ENCODE peak calls at places on chromosomes 3 and 15, in ten cellular contexts. X is choroid plexus epithelial cell; M is type B pancreatic cell; T is RCC 7860; E is Kasumi-1; Z is B cell; J is mammary epithelial cell; F is stimulated activated CD4-positive, alpha-beta T cell treated with anti-CD3 and anti-CD28 coated beads, Interleukin-1b, Interleukin-23, amount 100 ng/mL, for 24 hours; S is omental fat pad; W is heart left ventricle. P is an unnamed sample.

GRCh38 chr15:28993720-28994053 is 107.9 kb downstream of the APBA2 start:
- DNase-seq in T (no peak), E (no peak), Z (no peak), J (no peak), F (no peak), M (no peak), X (no peak), W (no peak), S (no peak), P (no peak)

GRCh38 chr3:141952611-141953010 is 76.2 kb downstream of the ATP1B3 start:
- DNase-seq in F (no peak), M (no peak), S (no peak), E (no peak), W (no peak), X (no peak), J (no peak), T (no peak), Z (no peak), P (no peak)

GRCh38 chr3:57164606-57165573 is at the start of gene IL17RD:
- DNase-seq in F (peak), J (peak), X (peak), T (peak), E (peak), Z (peak), M (peak), S (peak), W (peak), P (peak)

GRCh38 chr3:195080125-195080524 is 190.8 kb downstream of the XXYLT1 start:
- DNase-seq in X (no peak), J (no peak), Z (peak), E (no peak), M (no peak), W (no peak), S (no peak), F (no peak), T (no peak), P (no peak)

GRCh38 chr3:10470666-10471336 is 34.6 kb downstream of the ATP2B2 start:
- DNase-seq in S (no peak), F (no peak), X (peak), J (no peak), M (no peak), Z (no peak), W (no peak), T (no peak), E (no peak), P (no peak)

GRCh38 chr3:158808697-158809096 is 6.8 kb downstream of the MFSD1 start:
- DNase-seq in T (peak), S (no peak), X (peak), F (no peak), Z (no peak), E (peak), M (no peak), J (peak), W (no peak), P (peak)

GRCh38 chr15:71302861-71303410 is 187.7 kb downstream of the THSD4 start:
- DNase-seq in W (no peak), F (no peak), J (no peak), T (no peak), E (no peak), M (no peak), Z (no peak), S (no peak), X (no peak), P (peak)

GRCh38 chr15:38226867-38227266 is 25.8 kb upstream of the SPRED1 start:
- DNase-seq in S (no peak), F (no peak), T (peak), Z (no peak), W (peak), M (no peak), E (no peak), J (peak), X (peak), P (peak)

GRCh38 chr3:43191116-43191515 is 85.2 kb upstream of the POMGNT2 start:
- DNase-seq in X (peak), W (no peak), S (no peak), T (no peak), Z (no peak), F (no peak), J (no peak), E (no peak), M (no peak), P (no peak)

GRCh38 chr3:49279376-49279775 is 2.3 kb upstream of the C3orf62 start:
- DNase-seq in E (no peak), F (no peak), W (no peak), T (no peak), S (no peak), Z (no peak), J (peak), X (no peak), M (no peak), P (no peak)

GRCh38 chr3:47901280-47901833 is 98.4 kb downstream of the DHX30 start:
- DNase-seq in X (peak), M (no peak), W (no peak), J (no peak), S (no peak), E (no peak), T (no peak), F (no peak), Z (no peak), P (no peak)

GRCh38 chr15:98713585-98714001 is 65.3 kb downstream of the IGF1R start:
- DNase-seq in S (no peak), J (peak), W (no peak), T (no peak), M (no peak), X (no peak), F (no peak), Z (peak), E (no peak), P (no peak)

GRCh38 chr15:87167706-87168105 is 1088.0 kb downstream of the AGBL1 start:
- DNase-seq in S (no peak), W (no peak), M (no peak), J (peak), Z (no peak), F (no peak), X (no peak), E (no peak), T (no peak), P (no peak)

GRCh38 chr3:127426444-127427168 is 138.8 kb upstream of the PRR20G start:
- DNase-seq in S (no peak), X (no peak), T (no peak), W (no peak), M (peak), Z (no peak), F (no peak), J (no peak), E (no peak), P (no peak)

GRCh38 chr3:50575372-50575771 is 6.0 kb downstream of the HEMK1 start:
- DNase-seq in F (no peak), Z (no peak), T (no peak), X (no peak), J (peak), M (no peak), S (no peak), E (no peak), W (no peak), P (no peak)

GRCh38 chr3:191158800-191159199 is 40.2 kb upstream of the OSTN start:
- DNase-seq in E (no peak), X (no peak), M (no peak), S (no peak), J (no peak), T (no peak), Z (no peak), F (no peak), W (no peak), P (no peak)

GRCh38 chr15:66772967-66773873 is 71.2 kb downstream of the SMAD6 start:
- DNase-seq in Z (no peak), X (peak), E (no peak), T (peak), F (no peak), J (no peak), W (peak), M (no peak), S (no peak), P (peak)

GRCh38 chr3:126287536-126288181 is 69.5 kb downstream of the KLF15 start:
- DNase-seq in F (no peak), J (peak), Z (no peak), E (no peak), W (peak), T (no peak), X (peak), M (no peak), S (peak), P (peak)

GRCh38 chr3:53030864-53031445 is 14.9 kb downstream of the SFMBT1 start:
- DNase-seq in J (peak), Z (peak), F (no peak), S (no peak), M (no peak), X (no peak), E (no peak), W (no peak), T (no peak), P (no peak)

GRCh38 chr3:50340404-50341329 is at the start of gene RASSF1:
- DNase-seq in T (no peak), X (peak), J (no peak), W (peak), S (no peak), E (peak), Z (peak), M (no peak), F (peak), P (no peak)